ENCODE peak calls at places on chromosomes 7 and 10, in six cellular contexts. F is activated CD8-positive, alpha-beta memory T cell treated with anti-CD3 and anti-CD28 coated beads for 48 hours; Z is cardiac muscle cell; W is RCC 7860; T is ELF-1; N is body of pancreas. O is an unnamed sample.

GRCh38 chr7:39650676-39651075 is 27.3 kb downstream of the RALA start:
- DNase-seq in N (peak; percentile 12), Z (peak; percentile 76), T (no peak), W (no peak), F (no peak), O (no peak)

GRCh38 chr7:93622036-93622714 is 47.7 kb upstream of the CALCR start:
- DNase-seq in W (peak; percentile 52), T (peak; percentile 20), Z (peak; percentile 49), N (peak; percentile 2), F (no peak), O (no peak)

GRCh38 chr7:134671670-134672069 is 25.0 kb downstream of the BPGM start:
- DNase-seq in N (no peak), Z (no peak), W (no peak), T (no peak), F (no peak), O (no peak)

GRCh38 chr10:124619195-124619594 is 125.0 kb downstream of the FAM53B start:
- DNase-seq in N (no peak), F (no peak), W (no peak), T (no peak), Z (no peak), O (no peak)

GRCh38 chr7:67438174-67438837 is 441.7 kb downstream of the TYW1 start:
- DNase-seq in T (no peak), N (no peak), F (no peak), Z (no peak), W (no peak), O (no peak)

GRCh38 chr10:18094793-18095192 is 45.4 kb upstream of the CACNB2 start:
- DNase-seq in T (peak; percentile 4), F (no peak), Z (no peak), W (no peak), N (no peak), O (no peak)

GRCh38 chr10:86253171-86254072 is 113.2 kb downstream of the GRID1 start:
- DNase-seq in N (no peak), T (peak; percentile 56), F (no peak), W (no peak), Z (no peak), O (no peak)

GRCh38 chr7:45202618-45203017 is 45.0 kb downstream of the RAMP3 start:
- DNase-seq in W (no peak), Z (no peak), F (no peak), N (no peak), T (no peak), O (no peak)

GRCh38 chr7:44131173-44132009 is 8.0 kb upstream of the POLD2 start:
- DNase-seq in Z (peak; percentile 33), F (no peak), T (peak; percentile 84), W (no peak), N (peak; percentile 34), O (no peak)

GRCh38 chr7:32244806-32245345 is 174.7 kb upstream of the PDE1C start:
- DNase-seq in N (no peak), F (no peak), T (no peak), Z (no peak), W (no peak), O (no peak)

GRCh38 chr10:16950686-16951681 is 133.8 kb upstream of the RSU1 start:
- DNase-seq in F (no peak), Z (peak; percentile 75), W (no peak), T (peak; percentile 69), N (no peak), O (no peak)

GRCh38 chr10:92239185-92239599 is 51.7 kb downstream of the CPEB3 start:
- DNase-seq in Z (no peak), F (no peak), W (no peak), T (no peak), N (no peak), O (no peak)

GRCh38 chr10:29479081-29479917 is 155.5 kb downstream of the SVIL start:
- DNase-seq in N (no peak), Z (no peak), T (peak; percentile 87), W (peak; percentile 91), F (no peak), O (no peak)

GRCh38 chr10:12327476-12327875 is 21.9 kb upstream of the CAMK1D start:
- DNase-seq in Z (no peak), N (no peak), F (no peak), W (no peak), T (no peak), O (no peak)

GRCh38 chr7:158771-159170 is 33.6 kb upstream of the FAM20C start:
- DNase-seq in N (no peak), F (no peak), Z (no peak), T (no peak), W (no peak), O (no peak)

GRCh38 chr7:48053823-48054222 is 18.5 kb downstream of the C7orf57 start:
- DNase-seq in F (no peak), T (no peak), W (no peak), N (no peak), Z (no peak), O (no peak)

GRCh38 chr7:28957064-28957821 is 887 bp downstream of the TRIL start:
- DNase-seq in Z (peak; percentile 50), W (no peak), T (peak; percentile 80), N (peak; percentile 12), F (no peak), O (no peak)

GRCh38 chr10:24453404-24453830 is 244.5 kb downstream of the KIAA1217 start:
- DNase-seq in Z (no peak), N (no peak), T (no peak), W (no peak), F (no peak), O (no peak)

GRCh38 chr7:50591480-50592438 is 26.6 kb upstream of the DDC start:
- DNase-seq in W (peak; percentile 74), Z (no peak), T (peak; percentile 22), N (no peak), F (no peak), O (no peak)

GRCh38 chr7:94696981-94697670 is 41.2 kb upstream of the SGCE start:
- DNase-seq in T (no peak), Z (peak; percentile 97), N (peak; percentile 73), F (no peak), W (peak; percentile 94), O (no peak)

GRCh38 chr10:34156781-34157425 is 658.2 kb downstream of the PARD3 start:
- DNase-seq in Z (peak; percentile 27), N (no peak), T (no peak), F (no peak), W (no peak), O (no peak)

GRCh38 chr10:58300676-58301075 is 31.7 kb downstream of the CISD1 start:
- DNase-seq in F (no peak), N (no peak), Z (no peak), T (no peak), W (no peak), O (no peak)

GRCh38 chr10:124971276-124971675 is 29.4 kb downstream of the ZRANB1 start:
- DNase-seq in T (no peak), N (no peak), W (no peak), Z (peak; percentile 10), F (no peak), O (no peak)

GRCh38 chr7:92875719-92876118 is 39.3 kb upstream of the CDK6 start:
- DNase-seq in Z (no peak), W (peak; percentile 24), F (no peak), N (no peak), T (peak; percentile 26), O (no peak)

GRCh38 chr10:110717830-110718595 is 73.9 kb downstream of the RBM20 start:
- DNase-seq in T (peak; percentile 73), F (no peak), N (peak; percentile 41), Z (no peak), W (no peak), O (no peak)

GRCh38 chr10:45198596-45199379 is 116.6 kb downstream of the OR13A1 start:
- DNase-seq in W (no peak), Z (no peak), T (peak; percentile 27), F (no peak), N (no peak), O (no peak)

GRCh38 chr10:18960466-18961079 is 88.0 kb upstream of the MALRD1 start:
- DNase-seq in F (no peak), N (no peak), Z (no peak), T (no peak), W (no peak), O (no peak)

GRCh38 chr10:131638481-131639278 is 262.1 kb upstream of the PPP2R2D start:
- DNase-seq in N (no peak), W (no peak), F (no peak), Z (no peak), T (no peak), O (no peak)

GRCh38 chr10:2886662-2887061 is 180.7 kb upstream of the PFKP start:
- DNase-seq in F (no peak), W (no peak), T (no peak), Z (no peak), N (no peak), O (no peak)

GRCh38 chr7:129493555-129493954 is 8.8 kb upstream of the SMKR1 start:
- DNase-seq in F (no peak), T (no peak), N (no peak), W (no peak), Z (peak; percentile 30), O (no peak)